ENCODE peak calls at places on chromosome 3, in ten cellular contexts. R, C, F, P, X, I, Q, E, Y and U are unnamed samples.

GRCh38 chr3:28916713-28917499 is 364.0 kb upstream of the RBMS3 start:
- DNase-seq in E (peak; percentile 62), Y (peak; percentile 48), R (peak; percentile 65), C (no peak), F (no peak), I (peak; percentile 83), P (peak; percentile 36), Q (no peak), X (peak; percentile 48), U (no peak)

GRCh38 chr3:171372694-171373093 is 87.5 kb downstream of the TNIK start:
- DNase-seq in R (no peak), X (no peak), E (no peak), P (no peak), C (no peak), F (no peak), Y (no peak), I (no peak), Q (no peak), U (no peak)

GRCh38 chr3:194485876-194486539 is 794 bp downstream of the ATP13A3 start:
- DNase-seq in Y (peak; percentile 29), E (peak; percentile 67), F (peak; percentile 31), R (peak; percentile 31), X (peak; percentile 50), C (peak; percentile 66), I (peak; percentile 59), Q (peak; percentile 43), P (no peak), U (peak; percentile 79)

GRCh38 chr3:113533534-113533892 is 1.2 kb downstream of the SIDT1 start:
- DNase-seq in R (no peak), P (no peak), Y (no peak), F (no peak), I (no peak), X (no peak), Q (no peak), C (no peak), E (no peak), U (no peak)

GRCh38 chr3:191476053-191476787 is 15.3 kb downstream of the PYDC2 start:
- DNase-seq in I (no peak), R (no peak), E (peak; percentile 24), C (no peak), F (peak; percentile 58), X (no peak), Q (no peak), Y (no peak), P (no peak), U (no peak)

GRCh38 chr3:197478746-197479668 is 76.8 kb downstream of the BDH1 start:
- DNase-seq in P (no peak), C (peak; percentile 63), R (no peak), F (peak; percentile 93), I (no peak), Y (peak; percentile 32), X (no peak), Q (no peak), E (no peak), U (no peak)

GRCh38 chr3:36707623-36708409 is 56.5 kb downstream of the DCLK3 start:
- DNase-seq in I (no peak), C (no peak), R (peak; percentile 65), X (no peak), Y (no peak), F (peak; percentile 93), P (no peak), E (no peak), Q (no peak), U (no peak)

GRCh38 chr3:122689587-122689986 is 8.9 kb downstream of the PARP14 start:
- DNase-seq in R (peak; percentile 39), Y (no peak), C (no peak), I (no peak), F (no peak), P (no peak), X (no peak), Q (no peak), E (peak; percentile 71), U (no peak)

GRCh38 chr3:176351408-176351807 is 845.9 kb downstream of the TBL1XR1 start:
- DNase-seq in X (no peak), R (peak; percentile 29), Y (no peak), E (no peak), I (no peak), Q (no peak), C (no peak), P (no peak), F (no peak), U (no peak)

GRCh38 chr3:99697250-99697649 is 58.9 kb downstream of the COL8A1 start:
- DNase-seq in P (no peak), X (no peak), Q (no peak), Y (no peak), R (no peak), F (no peak), E (no peak), I (no peak), C (no peak), U (no peak)

GRCh38 chr3:148718982-148719862 is 21.5 kb downstream of the AGTR1 start:
- DNase-seq in E (peak; percentile 21), P (peak; percentile 35), X (no peak), Q (no peak), I (no peak), C (no peak), Y (peak; percentile 20), F (no peak), R (peak; percentile 32), U (no peak)

GRCh38 chr3:126867526-126868200 is 115.3 kb upstream of the PLXNA1 start:
- DNase-seq in X (no peak), Y (no peak), I (no peak), P (no peak), F (no peak), E (no peak), Q (no peak), R (no peak), C (no peak), U (peak; percentile 24)

DNA sequence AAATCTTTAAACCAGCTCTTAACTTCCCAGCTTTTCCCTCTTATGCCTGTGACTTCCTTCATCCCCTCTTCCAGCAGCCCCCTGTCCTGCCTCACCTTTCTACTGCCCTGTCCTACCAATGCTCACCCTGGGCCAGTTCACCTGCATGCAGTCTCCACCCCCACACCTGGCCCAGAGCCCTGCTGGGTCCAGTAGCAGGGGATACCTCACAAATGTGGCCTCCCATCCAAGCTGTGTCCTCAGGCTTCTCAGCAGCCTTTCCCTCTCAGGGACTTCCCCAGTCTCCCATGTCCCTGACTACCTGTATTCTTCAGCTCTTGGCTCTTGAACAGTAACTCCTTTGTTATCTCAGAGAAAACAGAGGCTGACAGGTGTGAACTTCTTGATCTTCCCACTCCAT is 503.2 kb downstream of the MFSD1 start:
- DNase-seq in P (no peak), I (no peak), Y (no peak), E (no peak), C (no peak), F (no peak), X (no peak), R (no peak), Q (no peak), U (no peak)
- H3K4me1 ChIP-seq in P (no peaks in the 10 kb centered on the region), I (no peaks in the 10 kb centered on the region), Y (peaks cover 4% of the 10 kb centered on the region), E (no peaks in the 10 kb centered on the region), C (no peaks in the 10 kb centered on the region), F (no peaks in the 10 kb centered on the region), X (no peaks in the 10 kb centered on the region), R (no peaks in the 10 kb centered on the region), Q (no peaks in the 10 kb centered on the region), U (no peaks in the 10 kb centered on the region)

DNA sequence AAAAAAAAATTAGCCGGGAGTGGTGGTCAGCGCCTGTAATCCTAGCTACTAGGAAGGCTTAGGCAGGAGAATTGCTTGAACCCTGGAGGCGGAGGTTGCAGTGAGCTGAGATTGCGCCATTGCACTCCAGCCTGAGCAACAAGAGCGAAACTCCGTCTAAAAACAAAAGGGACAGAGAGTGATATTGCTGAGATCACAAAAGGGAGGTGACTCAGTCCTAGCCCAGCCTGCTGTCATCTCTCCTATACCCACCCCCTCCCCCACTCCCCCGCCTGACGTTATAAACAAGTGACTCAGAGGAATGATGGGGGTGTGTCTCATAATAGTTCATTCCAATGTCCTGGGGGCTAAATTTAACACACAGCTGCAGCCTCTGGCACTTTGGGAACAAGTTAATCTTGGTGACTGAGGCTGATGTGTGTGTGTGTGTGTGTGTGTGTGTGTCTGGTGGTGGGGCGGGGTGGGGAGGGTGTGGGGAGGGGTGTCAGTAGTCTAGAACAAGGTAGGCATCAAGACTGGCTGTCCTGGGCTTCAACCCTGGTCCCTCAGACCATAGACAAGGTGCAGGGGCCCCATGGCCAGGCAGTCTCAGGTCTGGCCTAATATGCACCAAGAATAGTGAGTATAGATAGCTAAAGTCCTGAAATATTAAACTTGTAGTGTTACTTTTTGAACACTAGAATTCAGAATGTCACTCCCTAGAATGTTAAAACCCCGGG is 1.3 kb upstream of the KLHL40 start:
- DNase-seq in X (peak; percentile 87), R (peak; percentile 97), Y (no peak), P (no peak), E (peak; percentile 89), Q (no peak), I (peak; percentile 85), C (no peak), F (peak; percentile 88), U (peak; percentile 81)
- TF ChIP-seq CTCF in X (no peak), R (no peak), Y (no peak), P (no peak), E (no peak), Q (no peak), I (no peak), C (no peak), F (no peak), U (no peak)

DNA sequence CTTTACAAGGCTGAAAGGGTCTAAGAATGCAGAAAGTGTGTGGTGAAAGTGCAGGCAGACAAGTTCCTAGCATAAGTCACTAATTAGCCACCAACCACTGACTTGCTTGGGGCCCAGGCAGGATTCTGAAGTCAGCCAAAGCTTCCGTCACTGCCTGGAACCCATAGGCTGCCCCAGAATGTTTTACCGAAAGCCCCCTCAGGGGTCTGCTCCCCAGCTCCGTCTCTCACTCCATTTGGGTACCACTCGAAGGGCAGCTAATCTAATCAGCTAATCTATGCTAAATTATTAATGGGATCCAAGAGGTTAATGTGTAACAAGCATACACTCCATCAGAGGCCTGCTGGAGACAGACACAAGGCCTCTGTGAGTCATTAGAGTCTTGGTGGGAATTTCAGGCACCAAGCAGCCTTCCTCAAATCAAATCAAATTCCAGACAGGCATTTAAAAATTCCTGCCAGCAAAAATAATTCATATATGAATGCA is 13.2 kb downstream of the ADAMTS9 start:
- DNase-seq in Q (no peak), Y (no peak), F (no peak), R (no peak), E (peak; percentile 39), I (no peak), X (no peak), P (no peak), C (no peak), U (no peak)
- H3K4me1 ChIP-seq in Q (peaks cover 26% of the 10 kb centered on the region), Y (peaks cover 11% of the 10 kb centered on the region), F (no peaks in the 10 kb centered on the region), R (peaks cover 7% of the 10 kb centered on the region), E (peaks cover 18% of the 10 kb centered on the region), I (peaks cover 9% of the 10 kb centered on the region), X (peaks cover 19% of the 10 kb centered on the region), P (peaks cover 8% of the 10 kb centered on the region), C (no peaks in the 10 kb centered on the region), U (peaks cover 4% of the 10 kb centered on the region)

GRCh38 chr3:150523538-150523937 is 22.8 kb downstream of the SERP1 start:
- DNase-seq in Q (no peak), C (no peak), F (no peak), I (no peak), R (no peak), X (no peak), P (no peak), E (no peak), Y (no peak), U (no peak)

GRCh38 chr3:150520408-150520807 is 25.9 kb downstream of the SERP1 start:
- DNase-seq in P (no peak), C (no peak), Y (no peak), I (no peak), X (no peak), R (no peak), Q (no peak), E (no peak), F (no peak), U (no peak)

GRCh38 chr3:150519026-150519425 is 27.3 kb downstream of the SERP1 start:
- DNase-seq in E (no peak), C (no peak), Y (no peak), Q (no peak), F (peak; percentile 80), R (no peak), X (no peak), I (no peak), P (no peak), U (no peak)

GRCh38 chr3:150521458-150521857 is 24.8 kb downstream of the SERP1 start:
- DNase-seq in I (no peak), F (no peak), R (no peak), Q (no peak), E (no peak), P (no peak), X (no peak), Y (peak; percentile 18), C (no peak), U (no peak)
- TF ChIP-seq CTCF in I (no peak), F (no peak), R (no peak), Q (no peak), E (no peak), P (no peak), X (no peak), Y (no peak), C (no peak), U (no peak)